ENCODE peak calls at places on chromosomes 4 and X, in four cellular contexts. S is OCI-LY7; E is RPMI7951; O is naive thymus-derived CD8-positive, alpha-beta T cell. P is an unnamed sample.

GRCh38 chr4:41360214-41360910 is 103.6 kb downstream of the UCHL1 start:
- DNase-seq in S (no peak), E (peak; percentile 9), O (no peak), P (peak; percentile 30)

GRCh38 chr4:105767579-105767978 is 59.0 kb downstream of the GSTCD start:
- DNase-seq in E (no peak), S (no peak), O (no peak), P (no peak)

GRCh38 chr4:6229095-6229494 is 28.7 kb upstream of the JAKMIP1 start:
- DNase-seq in O (no peak), S (no peak), E (no peak), P (no peak)

GRCh38 chrX:138128025-138128671 is 562.2 kb downstream of the ZIC3 start:
- DNase-seq in O (no peak), E (peak; percentile 15), S (peak; percentile 24), P (peak; percentile 58)

GRCh38 chr4:156523991-156524390 is 447.6 kb downstream of the PDGFC start:
- DNase-seq in E (no peak), O (no peak), S (no peak), P (no peak)

GRCh38 chr4:7052923-7053715 is 9.9 kb downstream of the TADA2B start:
- DNase-seq in E (no peak), S (no peak), O (no peak), P (peak; percentile 21)

GRCh38 chr4:2965262-2965661 is 1.9 kb downstream of the GRK4 start:
- DNase-seq in E (no peak), O (no peak), S (no peak), P (no peak)

GRCh38 chr4:138242830-138243149 is 641 bp upstream of the SLC7A11 start:
- DNase-seq in S (no peak), O (no peak), E (no peak), P (no peak)

GRCh38 chr4:6445403-6446129 is 26.8 kb downstream of the PPP2R2C start:
- DNase-seq in S (no peak), O (no peak), E (no peak), P (no peak)

GRCh38 chrX:18425199-18426003 is at the start of gene CDKL5:
- DNase-seq in E (peak; percentile 96), S (peak; percentile 95), O (peak; percentile 94), P (peak; percentile 91)

GRCh38 chrX:1316527-1316926 is 20.1 kb upstream of the IL3RA start:
- DNase-seq in E (peak; percentile 41), S (no peak), O (no peak), P (peak; percentile 72)

GRCh38 chr4:100547541-100548208 is 29.9 kb upstream of the EMCN start:
- DNase-seq in E (no peak), S (no peak), O (no peak), P (no peak)

GRCh38 chr4:41839945-41840854 is 91.7 kb upstream of the PHOX2B start:
- DNase-seq in S (no peak), E (no peak), O (no peak), P (no peak)

GRCh38 chr4:48269861-48270515 is 350 bp upstream of the TEC start:
- DNase-seq in E (peak; percentile 89), S (peak; percentile 79), O (peak; percentile 86), P (peak; percentile 99)

GRCh38 chrX:105876658-105877057 is 54.3 kb downstream of the NRK start:
- DNase-seq in E (no peak), O (no peak), S (peak; percentile 3), P (peak; percentile 19)

GRCh38 chrX:29431895-29432294 is 783.5 kb upstream of the MAGEB2 start:
- DNase-seq in O (no peak), E (no peak), S (no peak), P (no peak)

GRCh38 chr4:163395758-163396157 is 52.1 kb downstream of the NPY5R start:
- DNase-seq in O (no peak), S (no peak), E (peak; percentile 22), P (no peak)

GRCh38 chr4:146340798-146341197 is 126.5 kb downstream of the REELD1 start:
- DNase-seq in E (peak; percentile 31), S (peak; percentile 31), O (no peak), P (peak; percentile 31)

P was measured in Kasumi-1.